ENCODE peak calls at places on chromosome 17, in five cellular contexts. R is ovary; S is CD8-positive, alpha-beta memory T cell; E is cardiac muscle cell; A is stomach. U is an unnamed sample. For H3K36me3, the result is how much of the 10 kb centered on the place peaks cover.

GRCh38 chr17:60170835-60171752 is 21.3 kb downstream of the CA4 start:
- DNase-seq in R (no peak), S (no peak), E (no peak), A (peak), U (no peak)

GRCh38 chr17:67810464-67810863 is 14.8 kb upstream of the BPTF start:
- DNase-seq in R (no peak), S (no peak), E (no peak), A (no peak), U (no peak)

GRCh38 chr17:34725008-34725407 is 145.6 kb downstream of the TMEM132E start:
- DNase-seq in R (no peak), S (no peak), E (no peak), A (no peak), U (no peak)

GRCh38 chr17:73713136-73713535 is 68.9 kb upstream of the SDK2 start:
- DNase-seq in R (no peak), S (no peak), E (no peak), A (no peak), U (no peak)

GRCh38 chr17:70405492-70406220 is 236.3 kb downstream of the KCNJ2 start:
- DNase-seq in R (no peak), S (no peak), E (peak), A (no peak), U (no peak)

GRCh38 chr17:83173180-83173996 is 94.0 kb downstream of the METRNL start:
- DNase-seq in R (no peak), S (no peak), E (no peak), A (no peak), U (no peak)

GRCh38 chr17:32565401-32565800 is 78.6 kb downstream of the CDK5R1 start:
- DNase-seq in R (no peak), S (no peak), E (no peak), A (no peak), U (no peak)

GRCh38 chr17:67139784-67140665 is 95.7 kb downstream of the CACNG1 start:
- DNase-seq in R (no peak), S (no peak), E (peak), A (no peak), U (no peak)

GRCh38 chr17:37067555-37068111 is 118.9 kb downstream of the AATF start:
- DNase-seq in R (no peak), S (no peak), E (peak), A (peak), U (no peak)

GRCh38 chr17:49508891-49509587 is 13.9 kb downstream of the NGFR start:
- DNase-seq in R (no peak), S (no peak), E (no peak), A (no peak), U (no peak)

GRCh38 chr17:60135160-60135950 is 14.4 kb upstream of the CA4 start:
- DNase-seq in R (peak), S (peak), E (peak), A (peak), U (peak)

GRCh38 chr17:9875441-9875840 is 29.6 kb downstream of the RCVRN start:
- DNase-seq in R (no peak), S (no peak), E (peak), A (no peak), U (no peak)

GRCh38 chr17:34601431-34601830 is 22.0 kb downstream of the TMEM132E start:
- DNase-seq in R (no peak), S (no peak), E (no peak), A (no peak), U (no peak)

GRCh38 chr17:8223356-8224063 is 13.1 kb upstream of the AURKB start:
- DNase-seq in R (peak), S (peak), E (peak), A (peak), U (peak)

GRCh38 chr17:12193336-12193735 is 172.7 kb downstream of the MAP2K4 start:
- DNase-seq in R (no peak), S (no peak), E (no peak), A (no peak), U (no peak)
- H3K4me3 ChIP-seq in R (no peak), S (no peak), E (no peak), A (no peak), U (no peak)

DNA sequence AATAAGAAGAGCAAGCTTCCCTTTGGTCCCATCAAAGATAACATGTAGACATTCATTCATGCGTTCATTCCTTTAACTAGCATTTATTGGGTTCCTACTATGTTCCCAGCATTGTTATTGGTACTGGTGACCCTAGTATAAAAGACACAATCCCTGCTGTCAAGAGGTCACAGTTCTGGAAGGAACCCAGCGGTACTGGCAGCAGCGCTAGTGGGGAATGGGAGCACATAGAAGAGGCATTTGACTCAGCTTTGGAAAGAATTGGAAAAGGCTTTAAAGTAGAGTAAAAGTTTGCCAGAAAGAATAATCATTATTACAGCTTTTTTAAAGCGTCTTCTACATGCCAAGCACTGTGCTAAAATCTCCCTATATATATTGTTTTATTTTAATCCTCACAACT is 41.7 kb upstream of the NF1 start:
- DNase-seq in R (no peak), S (no peak), E (no peak), A (no peak), U (no peak)
- H3K27ac ChIP-seq in R (no peak), S (no peak), E (no peak), A (no peak), U (no peak)

GRCh38 chr17:58004060-58004459 is 3.0 kb downstream of the SRSF1 start:
- DNase-seq in R (no peak), S (no peak), E (no peak), A (no peak), U (no peak)
- H3K36me3 ChIP-seq in R (under half), S (under half), E (half or more), A (under half), U (under half)

DNA sequence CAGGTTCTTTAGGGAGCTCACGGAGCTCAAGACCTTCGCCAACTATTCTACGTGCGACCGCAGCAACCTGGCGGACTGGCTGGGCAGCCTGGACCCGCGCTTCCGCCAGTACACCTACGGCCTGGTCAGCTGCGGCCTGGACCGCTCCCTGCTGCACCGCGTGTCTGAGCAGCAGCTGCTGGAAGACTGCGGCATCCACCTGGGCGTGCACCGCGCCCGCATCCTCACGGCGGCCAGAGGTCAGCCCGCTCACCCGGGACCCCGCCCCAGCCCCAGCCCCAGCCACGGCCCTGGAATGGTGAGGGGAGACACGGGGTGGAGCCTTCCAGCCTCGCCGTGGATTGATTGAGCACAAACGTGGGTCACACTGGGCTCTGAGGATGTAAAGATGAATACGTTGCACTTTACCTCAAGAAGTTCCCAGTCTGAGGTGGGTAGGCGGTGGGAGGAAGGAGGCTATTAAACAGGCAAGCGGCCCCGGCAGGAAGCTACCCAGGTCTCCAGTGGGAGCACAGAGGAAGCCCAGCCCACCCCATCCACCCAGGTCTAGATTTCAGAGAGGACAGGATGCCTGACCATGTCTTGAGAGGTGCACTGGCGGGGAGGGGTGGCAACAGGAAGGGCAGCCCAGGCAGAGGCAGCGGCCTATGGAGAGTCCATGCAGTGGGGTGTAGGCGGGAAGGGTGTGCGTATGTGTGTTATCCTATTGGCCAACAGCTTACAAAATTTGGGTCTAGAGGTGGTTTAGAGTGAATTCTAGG is 13.7 kb downstream of the SARM1 start:
- DNase-seq in R (no peak), S (no peak), E (no peak), A (peak), U (peak)
- H3K4me3 ChIP-seq in R (peak), S (peak), E (peak), A (peak), U (peak)

GRCh38 chr17:75155191-75155601 is 884 bp upstream of the JPT1 start:
- DNase-seq in R (peak), S (no peak), E (no peak), A (no peak), U (no peak)
- H3K27ac ChIP-seq in R (no peak), S (peak), E (peak), A (no peak), U (peak)

DNA sequence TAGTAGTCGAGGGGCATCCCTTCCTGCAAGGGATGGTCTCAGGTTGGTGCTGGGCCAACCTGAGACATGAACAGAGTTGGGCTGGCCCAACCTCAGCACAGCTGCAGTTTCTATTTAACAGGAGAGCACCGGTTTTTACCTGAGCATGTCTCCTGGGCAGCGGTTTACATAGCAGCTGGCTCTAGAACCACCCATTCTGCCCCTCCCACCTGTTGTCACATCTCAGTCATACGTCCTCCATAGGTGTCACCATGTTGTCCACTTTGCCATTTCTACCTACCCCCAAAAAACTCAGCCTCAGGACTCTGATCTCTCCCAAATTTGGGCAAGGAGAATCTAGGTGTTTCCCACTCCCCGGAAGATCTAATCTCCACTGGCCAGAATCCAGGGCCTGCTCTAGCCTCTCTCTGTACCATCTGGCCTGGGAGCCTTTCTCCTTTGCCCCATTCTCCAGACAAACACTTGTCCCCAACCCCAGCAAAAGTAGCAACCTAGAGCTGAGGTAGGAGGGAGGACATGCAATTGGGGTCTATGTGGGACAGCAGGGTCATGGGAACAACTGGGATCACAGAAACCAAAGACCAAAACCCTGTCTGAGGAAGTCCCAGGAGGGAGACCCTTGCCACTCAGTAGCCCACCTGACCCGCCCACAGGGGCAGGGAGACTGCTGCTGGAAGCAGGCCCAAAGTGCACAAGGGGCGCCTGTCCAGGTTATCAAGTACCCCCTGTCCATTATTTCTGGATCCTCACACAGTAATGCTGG is 19.1 kb downstream of the ETV4 start:
- DNase-seq in R (no peak), S (no peak), E (no peak), A (no peak), U (no peak)
- H3K36me3 ChIP-seq in R (under half), S (under half), E (under half), A (under half), U (under half)

GRCh38 chr17:40070644-40070894 is 7.8 kb downstream of the THRA start:
- DNase-seq in R (no peak), S (no peak), E (no peak), A (no peak), U (no peak)

GRCh38 chr17:40068917-40069750 is 6.4 kb downstream of the THRA start:
- DNase-seq in R (peak), S (peak), E (peak), A (peak), U (peak)

GRCh38 chr17:40068584-40068916 is 5.8 kb downstream of the THRA start:
- DNase-seq in R (no peak), S (no peak), E (no peak), A (no peak), U (no peak)

GRCh38 chr17:40070895-40071719 is 8.3 kb downstream of the THRA start:
- DNase-seq in R (peak), S (no peak), E (no peak), A (peak), U (no peak)

GRCh38 chr17:40069751-40070643 is 7.2 kb downstream of the THRA start:
- DNase-seq in R (peak), S (peak), E (peak), A (peak), U (peak)
- H3K4me3 ChIP-seq in R (peak), S (peak), E (no peak), A (peak), U (no peak)

GRCh38 chr17:81911277-81911961 is at the start of gene PCYT2:
- DNase-seq in R (peak), S (peak), E (peak), A (peak), U (peak)
- H3K27ac ChIP-seq in R (peak), S (peak), E (peak), A (peak), U (peak)

GRCh38 chr17:2690165-2691068 is 21.1 kb downstream of the CLUH start:
- DNase-seq in R (peak), S (no peak), E (no peak), A (no peak), U (no peak)

GRCh38 chr17:2692781-2693135 is 18.8 kb downstream of the CLUH start:
- DNase-seq in R (no peak), S (no peak), E (no peak), A (peak), U (no peak)

GRCh38 chr17:2691965-2692780 is 19.4 kb downstream of the CLUH start:
- DNase-seq in R (peak), S (no peak), E (no peak), A (no peak), U (no peak)

GRCh38 chr17:2689411-2690164 is 22.0 kb downstream of the CLUH start:
- DNase-seq in R (no peak), S (peak), E (no peak), A (no peak), U (no peak)

DNA sequence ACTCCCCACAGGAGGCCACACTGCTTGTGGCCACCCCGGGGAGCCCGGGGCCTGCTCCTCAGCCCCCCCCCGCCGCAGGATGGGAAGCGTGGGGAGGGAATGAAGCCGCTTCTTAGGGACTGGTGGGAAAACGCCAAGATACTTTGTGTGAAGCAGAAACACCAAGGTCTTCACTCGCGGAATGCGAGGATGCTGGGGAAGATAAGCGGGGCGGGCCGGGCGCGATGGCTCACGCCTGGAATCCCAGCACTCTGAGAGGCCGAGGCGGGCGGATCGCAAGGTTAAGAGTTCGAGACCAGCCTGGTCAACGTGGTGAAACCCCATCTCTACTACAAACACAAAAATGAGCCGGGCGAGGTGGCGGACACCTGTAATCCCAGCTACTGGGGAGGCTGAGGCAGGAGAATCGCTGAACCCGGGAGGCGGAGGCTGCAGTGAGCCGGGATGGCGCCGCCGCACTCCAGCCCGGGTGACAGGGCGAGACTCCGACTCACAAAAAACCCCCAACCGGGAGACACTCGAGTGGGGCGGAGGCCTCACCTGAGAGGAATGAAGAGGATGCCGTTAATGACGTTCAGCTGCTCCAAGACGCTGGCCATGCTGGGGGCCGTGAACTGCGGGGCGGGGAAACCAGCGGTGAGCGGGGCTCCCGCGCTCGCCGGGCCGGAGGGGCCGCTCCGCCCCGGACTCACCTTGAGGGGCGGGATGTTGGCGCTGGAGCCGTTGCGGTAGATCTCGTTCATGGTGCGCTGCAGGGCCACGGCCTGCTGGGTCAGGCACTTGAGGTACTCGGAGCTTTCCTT is 20.3 kb downstream of the CLUH start:
- DNase-seq in R (peak), S (no peak), E (no peak), A (no peak), U (no peak)
- H3K36me3 ChIP-seq in R (under half), S (under half), E (under half), A (half or more), U (under half)

U was measured in CD4-positive, CD25-positive, alpha-beta regulatory T cell.